ENCODE peak calls at places on chromosomes 11 and 22, in nine cellular contexts. One of them, this sample, is unnamed.

GRCh38 chr11:9853929-9854557 is 190.2 kb downstream of the SWAP70 start:
- DNase-seq in cardiac septum: no peak
- DNase-seq in T follicular helper cell: no peak
- DNase-seq in hippocampal formation: no peak
- DNase-seq in left ventricle myocardium superior: no peak
- DNase-seq in osteoblast: no peak
- DNase-seq in mucosa of gallbladder: no peak
- DNase-seq in mesothelial cell of epicardium: no peak
- DNase-seq in uterus: no peak
- DNase-seq in this sample: no peak

GRCh38 chr11:99693941-99694492 is 673.3 kb downstream of the CNTN5 start:
- DNase-seq in cardiac septum: no peak
- DNase-seq in T follicular helper cell: no peak
- DNase-seq in hippocampal formation: no peak
- DNase-seq in left ventricle myocardium superior: no peak
- DNase-seq in osteoblast: no peak
- DNase-seq in mucosa of gallbladder: peak
- DNase-seq in mesothelial cell of epicardium: no peak
- DNase-seq in uterus: no peak
- DNase-seq in this sample: no peak

GRCh38 chr11:71095294-71095850 is 157.0 kb downstream of the SHANK2 start:
- DNase-seq in cardiac septum: no peak
- DNase-seq in T follicular helper cell: no peak
- DNase-seq in hippocampal formation: no peak
- DNase-seq in left ventricle myocardium superior: no peak
- DNase-seq in osteoblast: no peak
- DNase-seq in mucosa of gallbladder: no peak
- DNase-seq in mesothelial cell of epicardium: no peak
- DNase-seq in uterus: no peak
- DNase-seq in this sample: no peak

GRCh38 chr11:65778431-65778900 is 2.3 kb downstream of the AP5B1 start:
- DNase-seq in cardiac septum: no peak
- DNase-seq in T follicular helper cell: no peak
- DNase-seq in hippocampal formation: no peak
- DNase-seq in left ventricle myocardium superior: no peak
- DNase-seq in osteoblast: no peak
- DNase-seq in mucosa of gallbladder: no peak
- DNase-seq in mesothelial cell of epicardium: no peak
- DNase-seq in uterus: no peak
- DNase-seq in this sample: no peak

GRCh38 chr11:126518996-126519351 is 163.5 kb downstream of the ST3GAL4 start:
- DNase-seq in cardiac septum: no peak
- DNase-seq in T follicular helper cell: no peak
- DNase-seq in hippocampal formation: no peak
- DNase-seq in left ventricle myocardium superior: no peak
- DNase-seq in osteoblast: no peak
- DNase-seq in mucosa of gallbladder: no peak
- DNase-seq in mesothelial cell of epicardium: no peak
- DNase-seq in uterus: no peak
- DNase-seq in this sample: no peak

GRCh38 chr11:65581928-65582327 is 6.1 kb downstream of the EHBP1L1 start:
- DNase-seq in cardiac septum: no peak
- DNase-seq in T follicular helper cell: no peak
- DNase-seq in hippocampal formation: no peak
- DNase-seq in left ventricle myocardium superior: no peak
- DNase-seq in osteoblast: no peak
- DNase-seq in mucosa of gallbladder: no peak
- DNase-seq in mesothelial cell of epicardium: no peak
- DNase-seq in uterus: no peak
- DNase-seq in this sample: no peak

GRCh38 chr11:8631395-8632110 is 37.5 kb upstream of the STK33 start:
- DNase-seq in cardiac septum: no peak
- DNase-seq in T follicular helper cell: no peak
- DNase-seq in hippocampal formation: no peak
- DNase-seq in left ventricle myocardium superior: no peak
- DNase-seq in osteoblast: no peak
- DNase-seq in mucosa of gallbladder: peak
- DNase-seq in mesothelial cell of epicardium: no peak
- DNase-seq in uterus: no peak
- DNase-seq in this sample: no peak

GRCh38 chr11:123318623-123319022 is 111.4 kb upstream of the GRAMD1B start:
- DNase-seq in cardiac septum: no peak
- DNase-seq in T follicular helper cell: no peak
- DNase-seq in hippocampal formation: no peak
- DNase-seq in left ventricle myocardium superior: no peak
- DNase-seq in osteoblast: no peak
- DNase-seq in mucosa of gallbladder: no peak
- DNase-seq in mesothelial cell of epicardium: no peak
- DNase-seq in uterus: no peak
- DNase-seq in this sample: no peak

GRCh38 chr11:84757711-84758110 is 869.4 kb downstream of the DLG2 start:
- DNase-seq in cardiac septum: no peak
- DNase-seq in T follicular helper cell: no peak
- DNase-seq in hippocampal formation: no peak
- DNase-seq in left ventricle myocardium superior: no peak
- DNase-seq in osteoblast: no peak
- DNase-seq in mucosa of gallbladder: no peak
- DNase-seq in mesothelial cell of epicardium: no peak
- DNase-seq in uterus: no peak
- DNase-seq in this sample: no peak

GRCh38 chr11:29916040-29916439 is 100.8 kb downstream of the KCNA4 start:
- DNase-seq in cardiac septum: no peak
- DNase-seq in T follicular helper cell: no peak
- DNase-seq in hippocampal formation: no peak
- DNase-seq in left ventricle myocardium superior: no peak
- DNase-seq in osteoblast: no peak
- DNase-seq in mucosa of gallbladder: no peak
- DNase-seq in mesothelial cell of epicardium: no peak
- DNase-seq in uterus: no peak
- DNase-seq in this sample: no peak

GRCh38 chr11:68127791-68128681 is 6.8 kb upstream of the CHKA start:
- DNase-seq in cardiac septum: no peak
- DNase-seq in T follicular helper cell: no peak
- DNase-seq in hippocampal formation: peak
- DNase-seq in left ventricle myocardium superior: peak
- DNase-seq in osteoblast: peak
- DNase-seq in mucosa of gallbladder: peak
- DNase-seq in mesothelial cell of epicardium: peak
- DNase-seq in uterus: peak
- DNase-seq in this sample: peak

GRCh38 chr22:27270818-27271510 is 530.6 kb downstream of the MN1 start:
- DNase-seq in cardiac septum: peak
- DNase-seq in T follicular helper cell: no peak
- DNase-seq in hippocampal formation: no peak
- DNase-seq in left ventricle myocardium superior: peak
- DNase-seq in osteoblast: no peak
- DNase-seq in mucosa of gallbladder: no peak
- DNase-seq in mesothelial cell of epicardium: no peak
- DNase-seq in uterus: no peak
- DNase-seq in this sample: no peak

This sample was measured in left colon.